ENCODE peak calls at places on chromosomes 2 and 18, in eight cellular contexts. One of them, this sample, is unnamed.

GRCh38 chr2:200756618-200757321 is 54.9 kb upstream of the BZW1 start:
- DNase-seq in body of pancreas: no peak
- DNase-seq in foreskin fibroblast: peak
- DNase-seq in K562: no peak
- DNase-seq in fibroblast of the aortic adventitia: peak
- DNase-seq in OCI-LY7: no peak
- DNase-seq in fibroblast of pulmonary artery: peak
- DNase-seq in stomach: no peak
- DNase-seq in this sample: no peak

GRCh38 chr2:18441583-18441982 is 118.9 kb downstream of the RDH14 start:
- DNase-seq in body of pancreas: no peak
- DNase-seq in fibroblast of pulmonary artery: no peak
- DNase-seq in OCI-LY7: no peak
- DNase-seq in foreskin fibroblast: no peak
- DNase-seq in K562: no peak
- DNase-seq in stomach: no peak
- DNase-seq in fibroblast of the aortic adventitia: peak
- DNase-seq in this sample: no peak

GRCh38 chr18:901769-902168 is 2.9 kb upstream of the ADCYAP1 start:
- DNase-seq in OCI-LY7: no peak
- DNase-seq in fibroblast of pulmonary artery: no peak
- DNase-seq in K562: no peak
- DNase-seq in fibroblast of the aortic adventitia: no peak
- DNase-seq in body of pancreas: no peak
- DNase-seq in foreskin fibroblast: no peak
- DNase-seq in stomach: no peak
- DNase-seq in this sample: no peak

GRCh38 chr2:216799873-216800421 is 59.9 kb downstream of the TNP1 start:
- DNase-seq in fibroblast of pulmonary artery: no peak
- DNase-seq in OCI-LY7: no peak
- DNase-seq in K562: peak
- DNase-seq in fibroblast of the aortic adventitia: peak
- DNase-seq in foreskin fibroblast: peak
- DNase-seq in stomach: no peak
- DNase-seq in body of pancreas: no peak
- DNase-seq in this sample: no peak

GRCh38 chr2:216426166-216426777 is 14.0 kb downstream of the SMARCAL1 start:
- DNase-seq in body of pancreas: no peak
- DNase-seq in foreskin fibroblast: peak
- DNase-seq in OCI-LY7: no peak
- DNase-seq in K562: no peak
- DNase-seq in stomach: no peak
- DNase-seq in fibroblast of the aortic adventitia: peak
- DNase-seq in fibroblast of pulmonary artery: peak
- DNase-seq in this sample: no peak

GRCh38 chr2:46858697-46859080 is 56.9 kb downstream of the MCFD2 start:
- DNase-seq in stomach: no peak
- DNase-seq in foreskin fibroblast: peak
- DNase-seq in body of pancreas: no peak
- DNase-seq in K562: no peak
- DNase-seq in fibroblast of pulmonary artery: peak
- DNase-seq in fibroblast of the aortic adventitia: peak
- DNase-seq in OCI-LY7: no peak
- DNase-seq in this sample: no peak

GRCh38 chr2:55947759-55948158 is 24.2 kb upstream of the EFEMP1 start:
- DNase-seq in body of pancreas: no peak
- DNase-seq in stomach: no peak
- DNase-seq in fibroblast of pulmonary artery: no peak
- DNase-seq in fibroblast of the aortic adventitia: no peak
- DNase-seq in K562: no peak
- DNase-seq in OCI-LY7: no peak
- DNase-seq in foreskin fibroblast: no peak
- DNase-seq in this sample: no peak

GRCh38 chr18:44723366-44723765 is 42.7 kb downstream of the SETBP1 start:
- DNase-seq in fibroblast of the aortic adventitia: no peak
- DNase-seq in foreskin fibroblast: no peak
- DNase-seq in OCI-LY7: peak
- DNase-seq in stomach: no peak
- DNase-seq in fibroblast of pulmonary artery: no peak
- DNase-seq in body of pancreas: no peak
- DNase-seq in K562: no peak
- DNase-seq in this sample: no peak

GRCh38 chr2:231583982-231584381 is 8.7 kb upstream of the TEX44 start:
- DNase-seq in fibroblast of the aortic adventitia: no peak
- DNase-seq in fibroblast of pulmonary artery: no peak
- DNase-seq in stomach: no peak
- DNase-seq in K562: no peak
- DNase-seq in foreskin fibroblast: no peak
- DNase-seq in body of pancreas: no peak
- DNase-seq in OCI-LY7: no peak
- DNase-seq in this sample: no peak

GRCh38 chr2:28393115-28393836 is 618 bp downstream of the FOSL2 start:
- DNase-seq in body of pancreas: peak
- DNase-seq in fibroblast of the aortic adventitia: peak
- DNase-seq in stomach: peak
- DNase-seq in foreskin fibroblast: peak
- DNase-seq in fibroblast of pulmonary artery: peak
- DNase-seq in OCI-LY7: no peak
- DNase-seq in K562: peak
- DNase-seq in this sample: peak

GRCh38 chr18:64791211-64791610 is 642.3 kb upstream of the LINC00305 start:
- DNase-seq in stomach: no peak
- DNase-seq in foreskin fibroblast: no peak
- DNase-seq in fibroblast of pulmonary artery: no peak
- DNase-seq in body of pancreas: no peak
- DNase-seq in fibroblast of the aortic adventitia: no peak
- DNase-seq in K562: no peak
- DNase-seq in OCI-LY7: no peak
- DNase-seq in this sample: no peak

GRCh38 chr2:20093263-20094141 is 42.1 kb upstream of the LAPTM4A start:
- DNase-seq in fibroblast of the aortic adventitia: peak
- DNase-seq in K562: no peak
- DNase-seq in OCI-LY7: no peak
- DNase-seq in body of pancreas: peak
- DNase-seq in stomach: peak
- DNase-seq in fibroblast of pulmonary artery: peak
- DNase-seq in foreskin fibroblast: peak
- DNase-seq in this sample: no peak

GRCh38 chr2:176419591-176420071 is 150.4 kb downstream of the MTX2 start:
- DNase-seq in stomach: no peak
- DNase-seq in OCI-LY7: no peak
- DNase-seq in K562: no peak
- DNase-seq in foreskin fibroblast: peak
- DNase-seq in body of pancreas: no peak
- DNase-seq in fibroblast of pulmonary artery: peak
- DNase-seq in fibroblast of the aortic adventitia: peak
- DNase-seq in this sample: no peak

GRCh38 chr18:9433616-9434239 is 41.6 kb upstream of the RALBP1 start:
- DNase-seq in foreskin fibroblast: no peak
- DNase-seq in body of pancreas: no peak
- DNase-seq in K562: no peak
- DNase-seq in fibroblast of pulmonary artery: no peak
- DNase-seq in fibroblast of the aortic adventitia: no peak
- DNase-seq in OCI-LY7: no peak
- DNase-seq in stomach: no peak
- DNase-seq in this sample: peak

GRCh38 chr2:188326290-188326668 is 34.6 kb downstream of the GULP1 start:
- DNase-seq in foreskin fibroblast: no peak
- DNase-seq in body of pancreas: no peak
- DNase-seq in stomach: no peak
- DNase-seq in fibroblast of pulmonary artery: no peak
- DNase-seq in fibroblast of the aortic adventitia: no peak
- DNase-seq in OCI-LY7: no peak
- DNase-seq in K562: no peak
- DNase-seq in this sample: no peak

GRCh38 chr2:28445448-28446258 is 50.2 kb upstream of the PLB1 start:
- DNase-seq in fibroblast of pulmonary artery: peak
- DNase-seq in foreskin fibroblast: peak
- DNase-seq in fibroblast of the aortic adventitia: peak
- DNase-seq in OCI-LY7: no peak
- DNase-seq in body of pancreas: no peak
- DNase-seq in K562: peak
- DNase-seq in stomach: no peak
- DNase-seq in this sample: no peak

GRCh38 chr18:6279308-6279707 is 135.4 kb downstream of the L3MBTL4 start:
- DNase-seq in foreskin fibroblast: no peak
- DNase-seq in fibroblast of the aortic adventitia: no peak
- DNase-seq in K562: no peak
- DNase-seq in fibroblast of pulmonary artery: no peak
- DNase-seq in body of pancreas: no peak
- DNase-seq in stomach: no peak
- DNase-seq in OCI-LY7: no peak
- DNase-seq in this sample: no peak

GRCh38 chr2:70942900-70943871 is 7.5 kb downstream of the ATP6V1B1 start:
- DNase-seq in foreskin fibroblast: no peak
- DNase-seq in fibroblast of the aortic adventitia: peak
- DNase-seq in K562: no peak
- DNase-seq in fibroblast of pulmonary artery: no peak
- DNase-seq in body of pancreas: no peak
- DNase-seq in OCI-LY7: no peak
- DNase-seq in stomach: no peak
- DNase-seq in this sample: no peak

GRCh38 chr2:138086556-138086955 is 122.3 kb downstream of the HNMT start:
- DNase-seq in OCI-LY7: no peak
- DNase-seq in body of pancreas: no peak
- DNase-seq in K562: no peak
- DNase-seq in fibroblast of the aortic adventitia: peak
- DNase-seq in fibroblast of pulmonary artery: peak
- DNase-seq in stomach: no peak
- DNase-seq in foreskin fibroblast: peak
- DNase-seq in this sample: no peak

GRCh38 chr2:109209941-109210340 is 80.9 kb downstream of the SH3RF3 start:
- DNase-seq in body of pancreas: no peak
- DNase-seq in K562: no peak
- DNase-seq in OCI-LY7: no peak
- DNase-seq in fibroblast of pulmonary artery: no peak
- DNase-seq in stomach: no peak
- DNase-seq in fibroblast of the aortic adventitia: no peak
- DNase-seq in foreskin fibroblast: no peak
- DNase-seq in this sample: no peak

GRCh38 chr2:127137741-127138140 is 30.8 kb upstream of the BIN1 start:
- DNase-seq in foreskin fibroblast: no peak
- DNase-seq in fibroblast of pulmonary artery: no peak
- DNase-seq in stomach: no peak
- DNase-seq in OCI-LY7: no peak
- DNase-seq in fibroblast of the aortic adventitia: no peak
- DNase-seq in K562: no peak
- DNase-seq in body of pancreas: no peak
- DNase-seq in this sample: no peak

DNA sequence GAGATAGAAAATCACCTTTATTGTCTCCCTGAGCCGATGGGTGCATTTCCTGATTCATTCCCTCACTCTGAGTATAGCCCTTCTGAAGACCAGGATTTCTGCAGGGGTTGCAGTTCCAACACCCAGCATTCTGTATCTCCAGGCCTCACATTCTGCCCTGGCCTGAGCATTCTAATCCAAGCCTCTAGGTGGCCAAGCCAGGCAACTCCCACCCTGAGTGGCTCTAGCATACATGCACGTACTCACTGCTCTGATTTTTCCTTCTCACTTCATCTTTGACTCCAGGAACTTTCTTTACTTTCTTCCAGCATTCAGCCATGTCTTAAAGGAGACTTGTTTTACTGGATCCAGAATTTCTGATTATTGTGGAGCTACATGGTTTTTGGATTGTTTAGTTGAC is 100.7 kb upstream of the STK39 start:
- DNase-seq in K562: peak
- DNase-seq in foreskin fibroblast: no peak
- DNase-seq in fibroblast of the aortic adventitia: peak
- DNase-seq in fibroblast of pulmonary artery: peak
- DNase-seq in OCI-LY7: peak
- DNase-seq in body of pancreas: peak
- DNase-seq in stomach: peak
- DNase-seq in this sample: peak
- TF ChIP-seq CTCF in K562: peak
- TF ChIP-seq CTCF in foreskin fibroblast: peak
- TF ChIP-seq CTCF in fibroblast of the aortic adventitia: peak
- TF ChIP-seq CTCF in fibroblast of pulmonary artery: peak
- TF ChIP-seq CTCF in OCI-LY7: peak
- TF ChIP-seq CTCF in body of pancreas: no peak
- TF ChIP-seq CTCF in stomach: peak
- TF ChIP-seq CTCF in this sample: peak

DNA sequence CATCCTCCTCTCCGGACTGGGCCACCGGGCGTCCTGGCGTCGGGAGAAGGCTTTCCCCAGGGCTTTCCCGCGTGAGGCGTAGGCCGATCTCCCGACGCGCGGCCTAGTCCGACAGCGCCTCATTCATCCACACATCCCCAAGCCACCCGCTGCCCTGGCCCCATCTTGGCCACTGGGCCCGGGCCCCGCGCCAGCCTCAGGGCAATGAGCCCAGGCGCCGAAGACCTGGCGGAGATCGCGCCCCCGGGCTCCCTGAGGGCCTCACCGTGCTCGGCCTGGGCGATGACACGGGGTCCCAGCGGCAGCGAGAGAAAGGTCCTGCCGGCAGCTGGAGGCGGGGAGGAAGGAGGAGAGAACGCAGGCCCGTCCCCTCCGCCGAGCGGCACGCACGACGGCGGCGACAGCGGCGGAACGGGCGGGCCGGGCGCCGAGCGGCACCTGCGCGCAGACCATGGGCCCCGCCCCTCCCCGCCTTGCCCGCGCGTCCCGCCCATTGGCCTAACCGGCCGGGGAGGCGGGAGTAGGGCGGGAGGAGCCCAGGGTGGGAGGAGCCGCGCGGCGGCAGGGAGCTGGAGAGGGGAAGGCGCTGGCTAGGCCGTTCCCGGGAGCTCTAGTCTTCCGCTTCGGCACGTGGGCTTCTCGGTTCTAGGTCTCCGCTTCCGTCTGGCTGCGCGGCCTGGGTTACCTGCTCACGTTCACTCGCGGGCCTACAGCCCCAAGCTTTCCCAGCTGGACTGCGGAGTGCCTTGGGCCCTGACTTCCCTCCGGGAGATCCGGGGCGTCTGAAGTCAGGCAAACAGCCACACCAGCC is at the start of gene OLA1:
- DNase-seq in fibroblast of pulmonary artery: peak
- DNase-seq in stomach: peak
- DNase-seq in body of pancreas: peak
- DNase-seq in K562: peak
- DNase-seq in fibroblast of the aortic adventitia: peak
- DNase-seq in foreskin fibroblast: peak
- DNase-seq in OCI-LY7: peak
- DNase-seq in this sample: peak
- TF ChIP-seq CTCF in fibroblast of pulmonary artery: no peak
- TF ChIP-seq CTCF in stomach: no peak
- TF ChIP-seq CTCF in body of pancreas: no peak
- TF ChIP-seq CTCF in K562: no peak
- TF ChIP-seq CTCF in fibroblast of the aortic adventitia: no peak
- TF ChIP-seq CTCF in foreskin fibroblast: no peak
- TF ChIP-seq CTCF in OCI-LY7: no peak
- TF ChIP-seq CTCF in this sample: no peak

GRCh38 chr2:2095360-2096093 is 235.5 kb downstream of the MYT1L start:
- DNase-seq in stomach: no peak
- DNase-seq in OCI-LY7: no peak
- DNase-seq in foreskin fibroblast: no peak
- DNase-seq in K562: no peak
- DNase-seq in fibroblast of pulmonary artery: no peak
- DNase-seq in fibroblast of the aortic adventitia: no peak
- DNase-seq in body of pancreas: no peak
- DNase-seq in this sample: no peak
- TF ChIP-seq CTCF in stomach: no peak
- TF ChIP-seq CTCF in OCI-LY7: no peak
- TF ChIP-seq CTCF in foreskin fibroblast: no peak
- TF ChIP-seq CTCF in K562: peak
- TF ChIP-seq CTCF in fibroblast of pulmonary artery: no peak
- TF ChIP-seq CTCF in fibroblast of the aortic adventitia: no peak
- TF ChIP-seq CTCF in body of pancreas: no peak
- TF ChIP-seq CTCF in this sample: no peak

GRCh38 chr2:113282747-113283533 is 4.2 kb upstream of the PAX8 start:
- DNase-seq in body of pancreas: peak
- DNase-seq in OCI-LY7: no peak
- DNase-seq in stomach: peak
- DNase-seq in K562: no peak
- DNase-seq in fibroblast of pulmonary artery: no peak
- DNase-seq in foreskin fibroblast: no peak
- DNase-seq in fibroblast of the aortic adventitia: no peak
- DNase-seq in this sample: no peak
- TF ChIP-seq CTCF in body of pancreas: no peak
- TF ChIP-seq CTCF in OCI-LY7: no peak
- TF ChIP-seq CTCF in stomach: peak
- TF ChIP-seq CTCF in K562: peak
- TF ChIP-seq CTCF in fibroblast of pulmonary artery: peak
- TF ChIP-seq CTCF in foreskin fibroblast: no peak
- TF ChIP-seq CTCF in fibroblast of the aortic adventitia: no peak
- TF ChIP-seq CTCF in this sample: no peak